ENCODE peak calls at places on chromosomes 2 and 18, in nine cellular contexts. Z, Y, F, P, C, T, D, I and M are unnamed samples.

GRCh38 chr2:111050701-111051376 is 69.9 kb upstream of the BCL2L11 start:
- DNase-seq in Z (no peak), Y (peak), F (no peak), P (no peak), C (no peak), T (no peak), D (no peak), I (no peak), M (no peak)

GRCh38 chr2:45554073-45554742 is 56.9 kb downstream of the SRBD1 start:
- DNase-seq in Z (no peak), Y (no peak), F (no peak), P (no peak), C (no peak), T (no peak), D (no peak), I (no peak), M (no peak)

GRCh38 chr18:46067431-46068007 is 4.5 kb downstream of the PSTPIP2 start:
- DNase-seq in Z (no peak), Y (no peak), F (no peak), P (no peak), C (peak), T (no peak), D (no peak), I (no peak), M (peak)

GRCh38 chr2:157441072-157441454 is 2.8 kb downstream of the CYTIP start:
- DNase-seq in Z (no peak), Y (no peak), F (no peak), P (no peak), C (no peak), T (no peak), D (no peak), I (no peak), M (no peak)

GRCh38 chr2:176079851-176080539 is 3.8 kb downstream of the EVX2 start:
- DNase-seq in Z (no peak), Y (no peak), F (peak), P (no peak), C (no peak), T (peak), D (no peak), I (peak), M (no peak)

GRCh38 chr2:128808462-128809255 is 490.0 kb upstream of the HS6ST1 start:
- DNase-seq in Z (no peak), Y (no peak), F (peak), P (no peak), C (peak), T (no peak), D (no peak), I (no peak), M (peak)

GRCh38 chr18:50126466-50126865 is 68.5 kb downstream of the MYO5B start:
- DNase-seq in Z (no peak), Y (no peak), F (no peak), P (no peak), C (no peak), T (no peak), D (no peak), I (no peak), M (peak)

GRCh38 chr2:43714164-43714563 is 37.9 kb upstream of the C1GALT1C1L start:
- DNase-seq in Z (no peak), Y (no peak), F (no peak), P (no peak), C (no peak), T (no peak), D (no peak), I (no peak), M (peak)

GRCh38 chr2:237541242-237541641 is 25.1 kb upstream of the PRLH start:
- DNase-seq in Z (no peak), Y (no peak), F (no peak), P (no peak), C (no peak), T (peak), D (no peak), I (no peak), M (no peak)

GRCh38 chr2:203706403-203706802 is at the start of gene CD28:
- DNase-seq in Z (no peak), Y (peak), F (no peak), P (peak), C (no peak), T (no peak), D (no peak), I (no peak), M (no peak)

GRCh38 chr2:191041418-191042161 is 27.6 kb upstream of the STAT1 start:
- DNase-seq in Z (no peak), Y (no peak), F (peak), P (no peak), C (peak), T (peak), D (no peak), I (no peak), M (peak)

GRCh38 chr2:109474319-109474825 is 139.4 kb downstream of the SEPTIN10 start:
- DNase-seq in Z (no peak), Y (no peak), F (no peak), P (no peak), C (no peak), T (no peak), D (no peak), I (no peak), M (no peak)

GRCh38 chr2:231527955-231528635 is 2.1 kb downstream of the NMUR1 start:
- DNase-seq in Z (no peak), Y (no peak), F (no peak), P (no peak), C (no peak), T (no peak), D (no peak), I (no peak), M (no peak)

GRCh38 chr2:205280630-205281225 is 401.6 kb upstream of the NRP2 start:
- DNase-seq in Z (no peak), Y (no peak), F (no peak), P (no peak), C (no peak), T (no peak), D (no peak), I (no peak), M (no peak)

GRCh38 chr2:206276169-206276927 is 1.9 kb downstream of the ZDBF2 start:
- DNase-seq in Z (no peak), Y (no peak), F (no peak), P (no peak), C (no peak), T (no peak), D (no peak), I (no peak), M (no peak)

GRCh38 chr18:13564579-13564978 is 161.8 kb downstream of the FAM210A start:
- DNase-seq in Z (no peak), Y (no peak), F (no peak), P (no peak), C (no peak), T (no peak), D (no peak), I (no peak), M (no peak)

GRCh38 chr2:219087848-219088247 is 27.1 kb upstream of the IHH start:
- DNase-seq in Z (no peak), Y (no peak), F (no peak), P (no peak), C (no peak), T (no peak), D (no peak), I (no peak), M (no peak)